ENCODE peak calls at places on chromosomes 7 and 10, in five cellular contexts. D is stomach, Y is osteoblast, L is gastrocnemius medialis, I is heart right ventricle. T is an unnamed sample.
A peak's percentile ranks its signal among the peaks of the same experiment; 100 is the strongest.

GRCh38 chr10:22651276-22651980 is 63.0 kb downstream of the PIP4K2A start:
- DNase-seq in D (no peak), Y (no peak), L (no peak), I (no peak), T (no peak)

GRCh38 chr10:84342584-84342983 is 14.2 kb downstream of the CCSER2 start:
- DNase-seq in D (no peak), Y (no peak), L (no peak), I (no peak), T (no peak)

GRCh38 chr7:93310346-93310745 is 78.2 kb downstream of the VPS50 start:
- DNase-seq in D (no peak), Y (no peak), L (no peak), I (no peak), T (no peak)

GRCh38 chr7:18040196-18040595 is 12.6 kb upstream of the PRPS1L1 start:
- DNase-seq in D (no peak), Y (peak; percentile 32), L (no peak), I (no peak), T (no peak)

GRCh38 chr7:99102361-99102760 is 41.5 kb downstream of the SMURF1 start:
- DNase-seq in D (no peak), Y (peak; percentile 75), L (no peak), I (no peak), T (no peak)

GRCh38 chr10:129033354-129033729 is 433.7 kb upstream of the MGMT start:
- DNase-seq in D (no peak), Y (no peak), L (no peak), I (no peak), T (no peak)

GRCh38 chr10:5582736-5583135 is 58.0 kb downstream of the CALML3 start:
- DNase-seq in D (no peak), Y (no peak), L (no peak), I (no peak), T (no peak)

GRCh38 chr10:100359030-100359432 is 12.0 kb downstream of the SCD start:
- DNase-seq in D (no peak), Y (peak; percentile 62), L (no peak), I (no peak), T (no peak)

GRCh38 chr10:48287417-48288391 is 13.2 kb upstream of the FRMPD2 start:
- DNase-seq in D (peak; percentile 67), Y (no peak), L (no peak), I (peak; percentile 52), T (no peak)

GRCh38 chr7:33852838-33853237 is 52.5 kb upstream of the BMPER start:
- DNase-seq in D (no peak), Y (no peak), L (no peak), I (no peak), T (no peak)

GRCh38 chr10:29535012-29535777 is 99.6 kb downstream of the SVIL start:
- DNase-seq in D (peak; percentile 69), Y (peak; percentile 95), L (no peak), I (peak; percentile 56), T (no peak)

GRCh38 chr7:130150587-130150986 is 54.6 kb downstream of the TMEM209 start:
- DNase-seq in D (no peak), Y (peak; percentile 41), L (no peak), I (no peak), T (no peak)

GRCh38 chr10:95501203-95502094 is 59.7 kb downstream of the SORBS1 start:
- DNase-seq in D (no peak), Y (no peak), L (no peak), I (no peak), T (no peak)

GRCh38 chr7:50738932-50739331 is 43.8 kb downstream of the GRB10 start:
- DNase-seq in D (no peak), Y (no peak), L (no peak), I (no peak), T (no peak)

GRCh38 chr10:91880310-91880709 is 29.0 kb downstream of the FGFBP3 start:
- DNase-seq in D (no peak), Y (no peak), L (no peak), I (no peak), T (no peak)

GRCh38 chr10:72251635-72252034 is 22.1 kb upstream of the DDIT4 start:
- DNase-seq in D (no peak), Y (no peak), L (no peak), I (no peak), T (no peak)

GRCh38 chr10:14601872-14602725 is 172.6 kb downstream of the FAM107B start:
- DNase-seq in D (peak; percentile 72), Y (peak; percentile 93), L (no peak), I (no peak), T (no peak)

GRCh38 chr10:119090968-119091367 is 10.4 kb upstream of the EIF3A start:
- DNase-seq in D (peak; percentile 35), Y (no peak), L (no peak), I (no peak), T (no peak)

GRCh38 chr7:142110098-142110497 is 1.4 kb upstream of the MGAM2 start:
- DNase-seq in D (no peak), Y (no peak), L (no peak), I (no peak), T (no peak)

GRCh38 chr7:25750738-25751529 is 401.1 kb upstream of the NFE2L3 start:
- DNase-seq in D (no peak), Y (no peak), L (no peak), I (no peak), T (no peak)

GRCh38 chr7:2122651-2123050 is 110.1 kb downstream of the MAD1L1 start:
- DNase-seq in D (no peak), Y (no peak), L (no peak), I (no peak), T (no peak)

GRCh38 chr10:112951349-112952281 is 1.6 kb downstream of the TCF7L2 start:
- DNase-seq in D (peak; percentile 55), Y (peak; percentile 94), L (peak; percentile 39), I (peak; percentile 63), T (no peak)

GRCh38 chr10:12348870-12349627 is at the start of gene CAMK1D:
- DNase-seq in D (peak; percentile 77), Y (peak; percentile 98), L (peak; percentile 28), I (peak; percentile 83), T (peak; percentile 31)

GRCh38 chr7:2728309-2729042 is 40.5 kb downstream of the AMZ1 start:
- DNase-seq in D (peak; percentile 15), Y (peak; percentile 90), L (no peak), I (no peak), T (no peak)

GRCh38 chr7:155896531-155897263 is 84.4 kb upstream of the SHH start:
- DNase-seq in D (no peak), Y (no peak), L (no peak), I (no peak), T (no peak)

GRCh38 chr10:49457686-49458085 is 61.8 kb upstream of the DRGX start:
- DNase-seq in D (no peak), Y (no peak), L (no peak), I (no peak), T (no peak)

GRCh38 chr10:12852732-12853131 is 148.8 kb downstream of the CCDC3 start:
- DNase-seq in D (no peak), Y (peak; percentile 14), L (no peak), I (no peak), T (no peak)

GRCh38 chr7:21542891-21543527 is at the start of gene DNAH11:
- DNase-seq in D (peak; percentile 28), Y (peak; percentile 48), L (no peak), I (peak; percentile 42), T (no peak)

GRCh38 chr7:140635345-140635744 is 5.3 kb downstream of the DENND2A start:
- DNase-seq in D (no peak), Y (no peak), L (no peak), I (peak; percentile 33), T (no peak)

GRCh38 chr7:140631006-140631405 is 9.6 kb downstream of the DENND2A start:
- DNase-seq in D (no peak), Y (no peak), L (peak; percentile 25), I (no peak), T (no peak)

GRCh38 chr7:140635821-140636220 is 4.8 kb downstream of the DENND2A start:
- DNase-seq in D (no peak), Y (no peak), L (no peak), I (no peak), T (no peak)

GRCh38 chr7:140625908-140626868 is 14.4 kb downstream of the DENND2A start:
- DNase-seq in D (peak; percentile 72), Y (peak; percentile 92), L (peak; percentile 67), I (peak; percentile 91), T (peak; percentile 32)

GRCh38 chr7:140631602-140632001 is 9.0 kb downstream of the DENND2A start:
- DNase-seq in D (no peak), Y (peak; percentile 83), L (peak; percentile 23), I (no peak), T (no peak)
- H3K4me1 ChIP-seq in D (peaks cover 16% of the 10 kb centered on the region), Y (peaks cover 3% of the 10 kb centered on the region), L (peaks cover 28% of the 10 kb centered on the region), I (peaks cover 94% of the 10 kb centered on the region), T (peaks cover 3% of the 10 kb centered on the region)

DNA sequence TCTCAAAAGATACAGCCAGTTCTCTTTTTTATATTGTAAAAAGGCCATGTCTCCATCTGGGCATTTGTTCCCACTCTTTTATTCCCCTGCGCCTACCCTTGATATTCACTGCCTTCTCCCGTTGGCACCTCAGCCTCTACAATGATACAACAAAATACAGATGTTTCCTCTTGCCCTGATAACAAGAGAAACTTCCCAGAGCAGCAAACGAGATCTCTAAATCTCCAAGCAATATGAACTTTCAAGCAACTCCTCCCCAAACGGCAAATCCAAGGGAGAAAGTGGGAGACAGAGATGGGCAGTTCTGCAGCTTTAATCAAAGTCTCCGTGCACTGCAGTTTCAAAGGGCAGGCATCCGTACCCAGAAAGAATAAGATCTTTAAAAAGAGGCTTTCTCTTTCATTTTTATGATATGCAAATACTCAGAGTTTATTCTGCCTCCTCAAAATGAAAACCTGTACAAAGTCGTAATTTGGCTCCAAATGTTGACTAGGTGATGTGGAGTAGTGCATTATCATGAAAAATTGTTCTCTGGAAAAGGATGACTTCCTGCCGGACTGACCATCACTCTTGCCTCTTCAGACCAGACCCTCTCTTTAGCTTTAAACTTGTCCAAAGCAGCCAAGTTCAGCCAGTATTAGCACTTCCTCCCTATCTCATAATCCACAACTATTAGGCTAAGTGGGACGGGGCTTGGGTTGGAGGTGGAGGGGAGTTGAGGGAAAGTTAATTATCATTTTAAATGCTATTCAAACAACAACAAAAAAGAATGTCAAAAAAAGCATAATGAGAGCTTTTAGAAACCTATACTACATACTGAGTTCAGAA is 682 bp downstream of the HGF start:
- DNase-seq in D (no peak), Y (no peak), L (no peak), I (no peak), T (no peak)
- H3K4me3 ChIP-seq in D (peak overlapping the region; percentile 37), Y (peak overlapping the region; percentile 77), L (peak overlapping the region; percentile 30), I (peak overlapping the region; percentile 57), T (peak overlapping the region; percentile 76)

GRCh38 chr7:150972094-150972493 is 6.0 kb downstream of the KCNH2 start:
- DNase-seq in D (no peak), Y (no peak), L (no peak), I (peak; percentile 81), T (no peak)
- H3K4me1 ChIP-seq in D (peaks cover 48% of the 10 kb centered on the region), Y (no peaks in the 10 kb centered on the region), L (peaks cover 34% of the 10 kb centered on the region), I (peaks cover 93% of the 10 kb centered on the region), T (peaks cover 14% of the 10 kb centered on the region)

GRCh38 chr10:62038609-62039190 is 137.2 kb downstream of the ARID5B start:
- DNase-seq in D (peak; percentile 76), Y (peak; percentile 54), L (peak; percentile 48), I (peak; percentile 63), T (no peak)
- H3K4me3 ChIP-seq in D (no peak overlapping the region), Y (peak overlapping the region; percentile 20), L (peak overlapping the region; percentile 43), I (peak overlapping the region; percentile 38), T (peak overlapping the region; percentile 57)

DNA sequence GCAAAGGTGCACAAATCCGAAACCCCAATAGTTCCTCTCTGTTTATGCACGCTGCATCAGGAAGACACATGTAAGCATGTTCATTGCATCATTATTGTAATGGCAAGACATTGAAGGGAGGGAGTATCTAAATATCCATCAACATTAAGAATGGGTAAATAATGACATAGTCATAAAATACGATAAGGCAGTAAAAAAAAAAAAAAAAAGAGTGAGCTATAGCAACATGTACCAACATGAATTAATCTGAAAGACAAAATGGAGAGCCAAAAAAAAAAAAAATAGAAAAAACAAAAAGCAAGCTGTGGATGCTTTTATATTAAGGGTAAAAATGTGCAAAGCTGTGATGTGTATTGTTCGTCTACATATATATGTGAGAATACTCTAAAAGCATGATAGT is 70.2 kb upstream of the ABLIM1 start:
- DNase-seq in D (no peak), Y (no peak), L (no peak), I (no peak), T (no peak)
- H3K4me1 ChIP-seq in D (no peaks in the 10 kb centered on the region), Y (no peaks in the 10 kb centered on the region), L (no peaks in the 10 kb centered on the region), I (peaks cover 52% of the 10 kb centered on the region), T (no peaks in the 10 kb centered on the region)